ENCODE peak calls at places on chromosomes 16 and 17, in five cellular contexts. K is T-helper 1 cell; H is hepatic stellate cell; X is activated naive CD4-positive, alpha-beta T cell treated with Interleukin-2 at 50 U/mL for 16 hours; I is psoas muscle. F is an unnamed sample.
A peak's percentile ranks its signal among the peaks of the same experiment; 100 is the strongest.

GRCh38 chr17:38864636-38865398 is 5.0 kb upstream of the LASP1 start:
- DNase-seq in X (no peak), K (no peak), I (no peak), H (no peak), F (no peak)

GRCh38 chr17:77096570-77097214 is 44.1 kb upstream of the SEC14L1 start:
- DNase-seq in I (no peak), H (peak; percentile 44), X (no peak), K (no peak), F (no peak)

GRCh38 chr16:68446941-68447675 is 1.2 kb downstream of the SMPD3 start:
- DNase-seq in H (no peak), K (no peak), X (no peak), I (no peak), F (no peak)

GRCh38 chr16:11310997-11311561 is 29.9 kb upstream of the PRM1 start:
- DNase-seq in H (no peak), I (no peak), K (no peak), X (no peak), F (peak; percentile 52)

GRCh38 chr16:30557397-30557949 is 701 bp downstream of the ZNF764 start:
- DNase-seq in X (peak; percentile 23), H (no peak), K (no peak), I (peak; percentile 41), F (peak; percentile 29)

GRCh38 chr16:11050954-11051353 is 106.6 kb downstream of the CLEC16A start:
- DNase-seq in X (no peak), H (no peak), I (no peak), K (no peak), F (no peak)

GRCh38 chr17:36599546-36600250 is 1.7 kb upstream of the MRM1 start:
- DNase-seq in X (no peak), H (no peak), K (no peak), I (no peak), F (no peak)

GRCh38 chr16:86069736-86070298 is 170.9 kb downstream of the IRF8 start:
- DNase-seq in I (no peak), X (no peak), K (no peak), H (no peak), F (no peak)

GRCh38 chr17:39751637-39752036 is 13.9 kb downstream of the GRB7 start:
- DNase-seq in X (no peak), H (no peak), K (no peak), I (peak; percentile 52), F (no peak)

GRCh38 chr17:55424893-55425540 is 3.4 kb upstream of the MMD start:
- DNase-seq in I (no peak), X (no peak), H (no peak), K (no peak), F (no peak)

GRCh38 chr16:69166221-69166833 is 20.6 kb upstream of the SNTB2 start:
- DNase-seq in K (peak; percentile 7), H (peak; percentile 26), X (peak; percentile 83), I (no peak), F (peak; percentile 77)

GRCh38 chr16:84069540-84069939 is 26.9 kb upstream of the SLC38A8 start:
- DNase-seq in I (no peak), K (no peak), X (no peak), H (no peak), F (no peak)

GRCh38 chr17:50062323-50063243 is 6.7 kb downstream of the ITGA3 start:
- DNase-seq in H (peak; percentile 86), X (no peak), K (no peak), I (peak; percentile 89), F (no peak)

GRCh38 chr17:57987582-57988300 is at the start of gene VEZF1:
- DNase-seq in X (peak; percentile 82), K (peak; percentile 72), H (peak; percentile 75), I (peak; percentile 92), F (peak; percentile 76)

GRCh38 chr16:68179196-68179795 is 56.6 kb downstream of the ESRP2 start:
- DNase-seq in X (no peak), H (no peak), K (no peak), I (no peak), F (no peak)